ENCODE peak calls at places on chromosome 11, in five cellular contexts. Y is NCI-H187 treated with DMSO at 0.1 percent for 48 hours, W is T-cell, C is iris pigment epithelial cell, J is SK-N-SH. T is an unnamed sample.

GRCh38 chr11:2517386-2518064 is 72.7 kb downstream of the KCNQ1 start:
- DNase-seq in Y (no peak), W (no peak), C (no peak), J (peak), T (no peak)

GRCh38 chr11:61713464-61713863 is 33.3 kb downstream of the DAGLA start:
- DNase-seq in Y (no peak), W (no peak), C (no peak), J (no peak), T (no peak)

GRCh38 chr11:14232652-14233051 is 126.3 kb downstream of the RRAS2 start:
- DNase-seq in Y (no peak), W (no peak), C (no peak), J (peak), T (no peak)

GRCh38 chr11:3162410-3163240 is 2.5 kb downstream of the OSBPL5 start:
- DNase-seq in Y (no peak), W (no peak), C (no peak), J (no peak), T (no peak)

GRCh38 chr11:101723371-101723770 is 139.6 kb upstream of the TRPC6 start:
- DNase-seq in Y (no peak), W (no peak), C (no peak), J (no peak), T (no peak)

GRCh38 chr11:113272927-113273615 is 41.3 kb upstream of the TTC12 start:
- DNase-seq in Y (no peak), W (no peak), C (no peak), J (peak), T (no peak)

GRCh38 chr11:115528217-115528616 is 24.0 kb upstream of the CADM1 start:
- DNase-seq in Y (no peak), W (no peak), C (no peak), J (no peak), T (no peak)

GRCh38 chr11:37110383-37110782 is 512.3 kb upstream of the RAG2 start:
- DNase-seq in Y (no peak), W (no peak), C (no peak), J (no peak), T (no peak)

GRCh38 chr11:59857444-59858434 is 8.5 kb downstream of the TCN1 start:
- DNase-seq in Y (no peak), W (no peak), C (peak), J (no peak), T (no peak)

T was measured in NCI-H1105.